ENCODE peak calls at places on chromosomes 16 and 17, in eight cellular contexts. D is SJSA1, E is Panc1, Q is mesendoderm, X is ovary, G is foreskin fibroblast, S is AG10803, B is uterus. M is an unnamed sample.

GRCh38 chr16:82150569-82150968 is 19.5 kb downstream of the MPHOSPH6 start:
- DNase-seq in E (no peak), S (no peak), D (no peak), Q (no peak), X (no peak), B (no peak), G (no peak), M (no peak)

GRCh38 chr16:88393034-88393433 is 10.3 kb downstream of the ZNF469 start:
- DNase-seq in X (no peak), D (no peak), G (peak), Q (no peak), S (peak), E (no peak), B (no peak), M (no peak)

GRCh38 chr17:80598813-80599545 is 54.3 kb downstream of the RPTOR start:
- DNase-seq in B (no peak), D (no peak), Q (no peak), G (no peak), S (no peak), E (no peak), X (no peak), M (no peak)

GRCh38 chr17:43710101-43710500 is 48.4 kb upstream of the MEOX1 start:
- DNase-seq in S (no peak), G (no peak), Q (no peak), D (no peak), E (no peak), X (no peak), B (no peak), M (no peak)

GRCh38 chr17:34703533-34703932 is 124.2 kb downstream of the TMEM132E start:
- DNase-seq in E (no peak), D (peak), B (no peak), G (peak), X (no peak), S (peak), Q (peak), M (peak)

GRCh38 chr16:87297918-87298631 is 19.1 kb downstream of the C16orf95 start:
- DNase-seq in Q (peak), E (no peak), G (peak), D (no peak), B (no peak), S (no peak), X (no peak), M (no peak)

GRCh38 chr17:31099051-31099450 is 4.3 kb downstream of the NF1 start:
- DNase-seq in G (no peak), Q (no peak), S (peak), B (no peak), D (no peak), X (no peak), E (no peak), M (no peak)

GRCh38 chr17:58400826-58401225 is 16.5 kb downstream of the RNF43 start:
- DNase-seq in D (no peak), Q (no peak), X (no peak), E (no peak), B (no peak), G (no peak), S (no peak), M (no peak)

GRCh38 chr16:57555831-57556230 is 13.4 kb downstream of the ADGRG5 start:
- DNase-seq in S (no peak), D (no peak), G (no peak), B (no peak), E (no peak), X (no peak), Q (no peak), M (no peak)

GRCh38 chr17:38606646-38607611 is 1.2 kb upstream of the SRCIN1 start:
- DNase-seq in B (no peak), Q (peak), G (no peak), E (no peak), D (no peak), S (no peak), X (no peak), M (no peak)

GRCh38 chr17:34307110-34307509 is 12.1 kb upstream of the CCL8 start:
- DNase-seq in B (peak), G (peak), S (peak), X (peak), E (no peak), D (no peak), Q (no peak), M (no peak)

GRCh38 chr16:17364319-17365210 is 106.2 kb downstream of the XYLT1 start:
- DNase-seq in G (peak), D (peak), X (no peak), E (no peak), B (peak), Q (no peak), S (peak), M (peak)

GRCh38 chr16:85611455-85612190 is 1.5 kb upstream of the GSE1 start:
- DNase-seq in D (peak), B (peak), Q (peak), E (no peak), X (peak), G (peak), S (peak), M (no peak)

GRCh38 chr17:4444782-4445473 is 11.2 kb downstream of the SPNS3 start:
- DNase-seq in D (no peak), X (no peak), S (no peak), B (no peak), G (no peak), Q (no peak), E (no peak), M (no peak)

GRCh38 chr17:72599891-72600290 is 479.1 kb downstream of the SOX9 start:
- DNase-seq in G (no peak), B (no peak), E (no peak), Q (no peak), X (no peak), D (no peak), S (no peak), M (no peak)

GRCh38 chr17:57442914-57443571 is 186.7 kb downstream of the MSI2 start:
- DNase-seq in D (peak), B (no peak), S (peak), Q (no peak), G (no peak), E (no peak), X (no peak), M (no peak)

GRCh38 chr16:70715113-70715711 is 29.4 kb upstream of the MTSS2 start:
- DNase-seq in E (no peak), Q (peak), B (peak), G (peak), D (peak), X (peak), S (peak), M (no peak)

GRCh38 chr16:11112723-11113348 is 143.2 kb downstream of the SOCS1 start:
- DNase-seq in Q (no peak), B (no peak), S (no peak), X (no peak), G (no peak), E (no peak), D (no peak), M (no peak)

GRCh38 chr16:3690991-3691720 is 26.2 kb downstream of the TRAP1 start:
- DNase-seq in E (no peak), S (peak), X (no peak), G (peak), Q (peak), D (no peak), B (peak), M (no peak)

GRCh38 chr17:30476726-30477082 is 504 bp upstream of the GOSR1 start:
- DNase-seq in E (no peak), B (no peak), X (no peak), S (peak), Q (no peak), G (peak), D (no peak), M (no peak)

GRCh38 chr17:41420134-41420533 is 4.3 kb downstream of the KRT37 start:
- DNase-seq in E (no peak), B (no peak), G (peak), X (no peak), D (no peak), Q (no peak), S (peak), M (no peak)

GRCh38 chr16:86725401-86725800 is 147.1 kb downstream of the FOXL1 start:
- DNase-seq in G (peak), S (peak), X (no peak), B (no peak), D (no peak), E (no peak), Q (no peak), M (no peak)

GRCh38 chr17:14719942-14720341 is 419.1 kb downstream of the HS3ST3B1 start:
- DNase-seq in D (no peak), B (no peak), E (no peak), X (no peak), Q (no peak), S (no peak), G (no peak), M (no peak)

GRCh38 chr17:14725729-14726128 is 424.8 kb downstream of the HS3ST3B1 start:
- DNase-seq in E (no peak), S (peak), B (no peak), Q (no peak), G (no peak), X (no peak), D (no peak), M (no peak)

DNA sequence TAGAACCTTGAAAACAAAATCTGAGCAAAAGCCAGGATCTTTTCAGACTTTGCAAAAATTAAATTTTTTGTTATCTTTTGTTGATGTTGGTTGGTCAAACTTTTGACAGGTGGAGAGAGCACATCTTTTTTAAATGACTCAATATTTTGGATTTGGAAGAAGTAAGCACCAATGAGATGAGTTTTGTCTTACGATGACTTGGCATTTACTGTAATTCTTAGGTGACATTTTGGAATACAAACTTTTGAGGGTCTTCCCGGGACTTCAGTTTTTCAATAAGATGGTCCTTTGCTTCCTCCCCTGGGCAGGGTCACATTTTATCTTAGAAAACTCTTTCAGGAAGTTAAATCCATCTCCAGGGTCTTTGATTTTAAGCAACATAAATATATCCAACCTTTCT is 423.9 kb downstream of the HS3ST3B1 start:
- DNase-seq in E (no peak), S (no peak), Q (no peak), D (no peak), B (no peak), X (no peak), G (no peak), M (no peak)
- H3K4me3 ChIP-seq in E (no peak), S (no peak), Q (no peak), D (no peak), B (no peak), X (no peak), G (no peak), M (no peak)

DNA sequence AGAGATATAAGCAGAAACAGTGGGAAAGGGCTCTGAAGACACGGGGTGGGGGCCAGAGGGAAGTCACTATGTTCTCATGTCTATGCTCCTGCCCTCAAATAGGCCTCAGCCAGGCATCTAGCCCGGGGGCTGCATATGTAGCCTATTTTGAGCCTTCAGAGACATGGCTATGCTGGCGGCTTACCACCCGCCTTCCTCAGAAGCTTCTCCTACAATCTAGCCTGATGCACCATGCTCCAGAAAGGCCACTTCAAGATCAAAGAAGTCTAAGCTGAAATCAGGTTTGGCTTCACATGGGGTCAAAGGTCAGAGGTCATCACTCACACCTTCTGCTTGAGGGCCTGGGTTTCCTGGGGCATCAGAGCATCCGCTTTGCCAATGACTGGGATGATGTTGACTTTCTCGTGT is 1.6 kb downstream of the SEPTIN1 start:
- DNase-seq in Q (no peak), D (no peak), G (no peak), B (no peak), X (no peak), S (no peak), E (no peak), M (no peak)
- H3K4me3 ChIP-seq in Q (no peak), D (no peak), G (no peak), B (no peak), X (no peak), S (no peak), E (no peak), M (no peak)

DNA sequence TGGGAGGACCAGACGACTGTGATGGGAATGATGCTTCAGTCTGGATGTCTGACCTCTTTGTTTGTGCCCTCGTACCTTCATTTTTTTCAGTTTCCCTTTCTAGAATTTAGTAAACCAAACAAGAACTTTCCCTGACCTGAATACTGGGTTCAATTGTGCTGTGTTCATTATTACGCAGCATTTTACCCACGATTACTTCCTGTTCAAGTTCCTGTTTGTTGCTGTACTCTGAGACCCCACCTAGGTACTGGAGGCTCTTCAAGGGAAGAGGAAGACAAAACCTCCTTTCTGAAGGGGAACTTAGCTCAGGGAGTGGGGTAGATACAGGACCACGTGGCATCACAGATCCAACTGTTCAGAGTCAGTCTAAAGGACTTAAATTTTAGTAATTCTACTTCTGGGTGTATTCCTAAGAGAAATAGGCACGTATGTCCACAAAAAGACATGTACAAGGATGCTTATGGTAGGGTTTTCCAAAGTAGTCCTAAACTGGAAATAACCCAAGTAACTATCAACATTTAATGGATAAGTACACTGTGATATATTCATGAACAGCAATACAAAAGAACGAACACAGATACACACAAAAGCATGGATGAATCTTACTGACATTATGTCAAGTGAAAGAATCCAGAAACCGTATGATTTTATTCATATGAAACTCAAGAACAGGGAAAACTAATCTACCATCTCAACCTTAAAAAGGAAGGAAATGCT is 9.1 kb upstream of the PRKCB start:
- DNase-seq in G (no peak), Q (no peak), D (no peak), S (no peak), B (no peak), X (no peak), E (no peak), M (no peak)
- H3K4me3 ChIP-seq in G (no peak), Q (no peak), D (no peak), S (no peak), B (no peak), X (no peak), E (no peak), M (no peak)

GRCh38 chr17:79023180-79023705 is 726 bp upstream of the C1QTNF1 start:
- DNase-seq in G (no peak), X (peak), Q (no peak), B (peak), E (no peak), S (no peak), D (no peak), M (no peak)
- H3K4me3 ChIP-seq in G (no peak), X (no peak), Q (no peak), B (no peak), E (no peak), S (no peak), D (no peak), M (no peak)

GRCh38 chr17:75396781-75397180 is 8.7 kb downstream of the GRB2 start:
- DNase-seq in S (no peak), B (no peak), G (no peak), D (no peak), Q (no peak), E (no peak), X (no peak), M (no peak)
- H3K4me3 ChIP-seq in S (no peak), B (no peak), G (no peak), D (no peak), Q (no peak), E (no peak), X (no peak), M (no peak)